ENCODE peak calls at places on chromosome 16, in four cellular contexts. O, Q, S and R are unnamed samples.

GRCh38 chr16:27890006-27890405 is 173.5 kb downstream of the GSG1L start:
- DNase-seq in O (no peak), Q (no peak), S (no peak), R (no peak)

GRCh38 chr16:13378151-13378550 is 476.8 kb downstream of the SHISA9 start:
- DNase-seq in O (no peak), Q (no peak), S (no peak), R (no peak)

GRCh38 chr16:81388357-81388756 is 56.3 kb upstream of the CMIP start:
- DNase-seq in O (no peak), Q (no peak), S (no peak), R (no peak)

GRCh38 chr16:54242199-54242598 is 44.4 kb downstream of the IRX3 start:
- DNase-seq in O (no peak), Q (no peak), S (no peak), R (no peak)

GRCh38 chr16:53678756-53679334 is 24.8 kb downstream of the RPGRIP1L start:
- DNase-seq in O (no peak), Q (no peak), S (no peak), R (no peak)

GRCh38 chr16:82456683-82457082 is 170.1 kb upstream of the CDH13 start:
- DNase-seq in O (peak; percentile 27), Q (peak; percentile 57), S (peak; percentile 38), R (no peak)

GRCh38 chr16:10385725-10386516 is at the start of gene ATF7IP2:
- DNase-seq in O (peak; percentile 66), Q (peak; percentile 91), S (peak; percentile 82), R (peak; percentile 76)

GRCh38 chr16:65890203-65890602 is 476.3 kb upstream of the CDH5 start:
- DNase-seq in O (no peak), Q (no peak), S (no peak), R (no peak)

GRCh38 chr16:85004587-85005205 is 6.6 kb downstream of the ZDHHC7 start:
- DNase-seq in O (no peak), Q (peak; percentile 81), S (peak; percentile 90), R (no peak)

GRCh38 chr16:87201777-87202176 is 115.4 kb downstream of the C16orf95 start:
- DNase-seq in O (no peak), Q (no peak), S (no peak), R (no peak)

GRCh38 chr16:74607967-74608356 is 1.0 kb upstream of the GLG1 start:
- DNase-seq in O (no peak), Q (no peak), S (peak; percentile 41), R (no peak)

GRCh38 chr16:65919116-65919515 is 447.4 kb upstream of the CDH5 start:
- DNase-seq in O (no peak), Q (no peak), S (no peak), R (no peak)

GRCh38 chr16:74825941-74826340 is 51.3 kb upstream of the FA2H start:
- DNase-seq in O (no peak), Q (no peak), S (no peak), R (no peak)

GRCh38 chr16:26599786-26600107 is 467.0 kb upstream of the C16orf82 start:
- DNase-seq in O (no peak), Q (no peak), S (no peak), R (no peak)

DNA sequence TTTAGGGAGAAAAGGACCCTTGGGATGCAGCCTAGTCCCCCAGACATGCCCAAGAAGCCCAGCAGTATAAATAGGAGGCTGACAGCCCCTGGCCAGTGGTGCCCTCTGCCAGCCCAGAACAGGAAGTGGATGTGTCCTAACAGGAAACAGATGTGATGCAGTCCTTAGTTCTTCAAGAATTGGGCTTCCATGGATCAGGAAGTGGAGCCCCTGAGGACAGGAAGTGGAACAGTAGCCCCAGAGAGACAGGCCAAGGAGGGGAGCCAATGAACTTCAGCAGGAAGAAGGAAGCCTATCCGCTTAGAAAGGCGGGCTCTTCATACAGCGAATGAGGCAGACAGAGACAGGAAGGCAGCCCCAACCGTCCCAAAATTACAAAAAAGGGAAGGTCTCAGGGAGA is 7.2 kb downstream of the CTF1 start:
- DNase-seq in O (no peak), Q (peak; percentile 61), S (no peak), R (peak; percentile 47)
- H3K4me3 ChIP-seq in O (no peak overlapping the region), Q (no peak overlapping the region), S (no peak overlapping the region), R (no peak overlapping the region)

GRCh38 chr16:17718495-17718894 is 247.7 kb upstream of the XYLT1 start:
- DNase-seq in O (no peak), Q (no peak), S (no peak), R (no peak)
- H3K4me3 ChIP-seq in O (no peak overlapping the region), Q (no peak overlapping the region), S (no peak overlapping the region), R (no peak overlapping the region)

GRCh38 chr16:2237076-2237551 is 870 bp downstream of the DNASE1L2 start:
- DNase-seq in O (no peak), Q (no peak), S (no peak), R (no peak)

GRCh38 chr16:2235234-2235651 is 1.0 kb upstream of the DNASE1L2 start:
- DNase-seq in O (no peak), Q (no peak), S (no peak), R (no peak)

GRCh38 chr16:2234813-2235170 is 1.5 kb upstream of the DNASE1L2 start:
- DNase-seq in O (no peak), Q (no peak), S (no peak), R (no peak)

GRCh38 chr16:2236362-2237075 is at the start of gene DNASE1L2:
- DNase-seq in O (no peak), Q (peak; percentile 21), S (no peak), R (no peak)

GRCh38 chr16:2235695-2236361 is 416 bp upstream of the DNASE1L2 start:
- DNase-seq in O (no peak), Q (no peak), S (no peak), R (no peak)
- H3K4me3 ChIP-seq in O (peak overlapping the region; percentile 34), Q (no peak overlapping the region), S (no peak overlapping the region), R (no peak overlapping the region)

GRCh38 chr16:2146739-2147138 is 1.7 kb upstream of the RAB26 start:
- DNase-seq in O (no peak), Q (no peak), S (no peak), R (no peak)

GRCh38 chr16:2148714-2149629 is 547 bp downstream of the RAB26 start:
- DNase-seq in O (no peak), Q (no peak), S (no peak), R (no peak)

GRCh38 chr16:2149630-2150417 is 1.4 kb downstream of the RAB26 start:
- DNase-seq in O (no peak), Q (no peak), S (no peak), R (no peak)

GRCh38 chr16:2147378-2147777 is 1.0 kb upstream of the RAB26 start:
- DNase-seq in O (no peak), Q (no peak), S (no peak), R (no peak)

DNA sequence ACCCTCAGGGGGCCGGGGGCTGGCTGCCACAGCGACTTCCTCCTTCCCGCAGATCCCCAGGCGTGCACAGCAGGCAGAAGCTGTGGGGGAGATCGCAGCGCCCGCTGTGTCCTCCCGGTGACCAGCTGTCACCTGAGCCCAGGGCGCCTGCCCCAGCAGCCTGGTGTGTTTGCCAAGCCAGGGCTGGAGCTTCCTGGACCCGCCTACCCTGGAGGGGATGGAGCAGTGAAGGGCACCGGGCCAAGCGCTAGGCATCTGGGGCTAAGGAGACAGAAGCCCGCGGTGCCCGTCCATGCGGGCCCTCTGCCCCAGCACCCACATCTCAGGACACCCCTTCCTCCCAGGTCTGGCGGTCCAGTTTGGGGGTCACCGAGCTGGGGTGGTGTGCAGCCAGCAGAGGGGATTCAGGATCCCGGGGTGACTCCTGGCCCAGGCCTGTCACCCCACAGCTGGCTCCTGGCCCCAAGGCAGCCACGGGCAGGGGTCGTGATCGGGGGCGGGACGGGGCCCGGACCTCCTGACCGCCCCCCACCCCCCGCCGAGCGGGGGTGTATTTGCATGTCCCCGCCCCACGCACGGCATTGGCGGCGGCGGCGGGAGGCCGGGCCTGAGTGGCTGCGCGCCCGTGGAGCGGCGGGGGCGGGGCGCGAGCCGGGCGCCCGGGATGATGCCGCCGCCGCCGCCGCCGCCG is at the start of gene RAB26:
- DNase-seq in O (peak; percentile 89), Q (peak; percentile 48), S (peak; percentile 44), R (peak; percentile 86)
- H3K4me3 ChIP-seq in O (peak within 1 kb of the TSS; percentile 57), Q (peak within 1 kb of the TSS; percentile 41), S (peak within 1 kb of the TSS; percentile 35), R (peak within 1 kb of the TSS; percentile 65)

DNA sequence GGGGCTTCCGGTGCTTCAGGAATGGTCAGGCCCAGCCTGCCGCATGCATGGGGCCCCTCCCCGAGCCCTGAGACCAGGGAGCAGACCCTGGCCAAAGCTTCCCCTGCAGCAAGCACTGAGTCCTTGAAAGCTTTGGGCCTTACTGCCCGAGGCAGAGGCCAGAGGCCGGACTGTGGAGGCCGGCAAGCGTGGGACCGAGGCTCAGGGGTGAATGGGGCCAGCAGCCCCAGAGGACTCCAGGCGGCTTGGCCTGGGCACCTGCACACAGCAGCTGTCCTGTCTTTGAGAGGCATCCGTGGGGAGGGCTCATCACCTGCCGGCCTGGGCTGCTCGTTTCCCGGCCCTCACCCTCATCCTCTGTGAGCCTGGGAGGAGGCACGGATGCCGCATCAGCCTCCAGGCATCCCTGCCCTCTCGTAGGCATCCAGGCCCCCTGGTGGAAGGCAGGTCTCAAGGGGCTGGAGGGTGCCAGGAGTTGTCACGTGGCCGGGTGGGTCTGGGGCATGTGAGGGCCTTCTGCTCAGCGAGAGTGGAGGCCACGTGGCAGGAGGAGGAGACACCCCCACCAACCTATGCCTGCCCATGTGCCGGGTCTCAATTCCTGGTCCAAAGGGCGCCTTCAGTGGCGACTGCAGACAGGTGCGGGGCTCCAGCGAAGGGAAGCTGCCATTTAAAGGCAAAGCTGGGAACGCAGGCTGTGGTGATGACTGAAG is 31.4 kb downstream of the CACNA1H start:
- DNase-seq in O (no peak), Q (no peak), S (no peak), R (no peak)
- H3K4me3 ChIP-seq in O (no peak overlapping the region), Q (no peak overlapping the region), S (no peak overlapping the region), R (no peak overlapping the region)